ENCODE peak calls at places on chromosomes 1 and 21, in nine cellular contexts. One of them, this sample, is unnamed. For H3K9me3, the result is how much of the 10 kb centered on the place peaks cover.

GRCh38 chr1:199490804-199491527 is 536.5 kb upstream of the NR5A2 start:
- DNase-seq in body of pancreas: no peak
- DNase-seq in Caco-2: no peak
- DNase-seq in heart right ventricle: no peak
- DNase-seq in GM23248: peak
- DNase-seq in A549: no peak
- DNase-seq in mucosa of descending colon: no peak
- DNase-seq in astrocyte: peak
- DNase-seq in neuronal stem cell: no peak
- DNase-seq in this sample: peak

GRCh38 chr1:15026114-15026483 is 127.4 kb upstream of the TMEM51 start:
- DNase-seq in astrocyte: no peak
- DNase-seq in body of pancreas: no peak
- DNase-seq in A549: no peak
- DNase-seq in neuronal stem cell: no peak
- DNase-seq in mucosa of descending colon: no peak
- DNase-seq in GM23248: no peak
- DNase-seq in heart right ventricle: no peak
- DNase-seq in Caco-2: no peak
- DNase-seq in this sample: no peak

GRCh38 chr1:34742667-34743270 is 12.1 kb upstream of the GJB5 start:
- DNase-seq in mucosa of descending colon: peak
- DNase-seq in Caco-2: peak
- DNase-seq in heart right ventricle: peak
- DNase-seq in astrocyte: no peak
- DNase-seq in A549: peak
- DNase-seq in GM23248: peak
- DNase-seq in neuronal stem cell: peak
- DNase-seq in body of pancreas: peak
- DNase-seq in this sample: peak

GRCh38 chr1:45009956-45010854 is 919 bp downstream of the HECTD3 start:
- DNase-seq in GM23248: peak
- DNase-seq in heart right ventricle: no peak
- DNase-seq in astrocyte: no peak
- DNase-seq in neuronal stem cell: peak
- DNase-seq in mucosa of descending colon: peak
- DNase-seq in body of pancreas: peak
- DNase-seq in Caco-2: no peak
- DNase-seq in A549: no peak
- DNase-seq in this sample: no peak

GRCh38 chr1:21933397-21934248 is 3.5 kb downstream of the HSPG2 start:
- DNase-seq in GM23248: peak
- DNase-seq in mucosa of descending colon: peak
- DNase-seq in neuronal stem cell: no peak
- DNase-seq in astrocyte: peak
- DNase-seq in Caco-2: no peak
- DNase-seq in body of pancreas: peak
- DNase-seq in A549: no peak
- DNase-seq in heart right ventricle: peak
- DNase-seq in this sample: no peak

GRCh38 chr1:190413142-190413541 is 64.5 kb downstream of the BRINP3 start:
- DNase-seq in heart right ventricle: no peak
- DNase-seq in mucosa of descending colon: no peak
- DNase-seq in astrocyte: no peak
- DNase-seq in A549: no peak
- DNase-seq in body of pancreas: no peak
- DNase-seq in Caco-2: no peak
- DNase-seq in GM23248: no peak
- DNase-seq in neuronal stem cell: no peak
- DNase-seq in this sample: no peak

GRCh38 chr1:204505674-204506073 is 10.5 kb upstream of the MDM4 start:
- DNase-seq in mucosa of descending colon: no peak
- DNase-seq in heart right ventricle: no peak
- DNase-seq in Caco-2: no peak
- DNase-seq in astrocyte: no peak
- DNase-seq in neuronal stem cell: no peak
- DNase-seq in GM23248: no peak
- DNase-seq in A549: no peak
- DNase-seq in body of pancreas: no peak
- DNase-seq in this sample: no peak

GRCh38 chr1:185860316-185860715 is 126.1 kb downstream of the HMCN1 start:
- DNase-seq in heart right ventricle: no peak
- DNase-seq in mucosa of descending colon: no peak
- DNase-seq in body of pancreas: no peak
- DNase-seq in GM23248: peak
- DNase-seq in Caco-2: no peak
- DNase-seq in neuronal stem cell: no peak
- DNase-seq in A549: no peak
- DNase-seq in astrocyte: peak
- DNase-seq in this sample: no peak

GRCh38 chr21:16535100-16535418 is 805.3 kb downstream of the USP25 start:
- DNase-seq in mucosa of descending colon: peak
- DNase-seq in heart right ventricle: peak
- DNase-seq in body of pancreas: peak
- DNase-seq in astrocyte: peak
- DNase-seq in Caco-2: no peak
- DNase-seq in A549: peak
- DNase-seq in GM23248: peak
- DNase-seq in neuronal stem cell: no peak
- DNase-seq in this sample: peak

GRCh38 chr1:184881941-184882648 is 92.2 kb downstream of the NIBAN1 start:
- DNase-seq in body of pancreas: no peak
- DNase-seq in neuronal stem cell: no peak
- DNase-seq in astrocyte: peak
- DNase-seq in Caco-2: no peak
- DNase-seq in A549: no peak
- DNase-seq in GM23248: peak
- DNase-seq in heart right ventricle: no peak
- DNase-seq in mucosa of descending colon: no peak
- DNase-seq in this sample: no peak

GRCh38 chr1:76336951-76337371 is 262.4 kb downstream of the ST6GALNAC3 start:
- DNase-seq in body of pancreas: peak
- DNase-seq in heart right ventricle: peak
- DNase-seq in Caco-2: no peak
- DNase-seq in neuronal stem cell: no peak
- DNase-seq in GM23248: peak
- DNase-seq in mucosa of descending colon: peak
- DNase-seq in A549: no peak
- DNase-seq in astrocyte: peak
- DNase-seq in this sample: peak

GRCh38 chr21:26423506-26423905 is 149.6 kb downstream of the CYYR1 start:
- DNase-seq in neuronal stem cell: no peak
- DNase-seq in A549: no peak
- DNase-seq in astrocyte: no peak
- DNase-seq in GM23248: no peak
- DNase-seq in heart right ventricle: no peak
- DNase-seq in Caco-2: no peak
- DNase-seq in body of pancreas: no peak
- DNase-seq in mucosa of descending colon: no peak
- DNase-seq in this sample: no peak

GRCh38 chr1:27402349-27402754 is 9.9 kb downstream of the GPR3 start:
- DNase-seq in heart right ventricle: peak
- DNase-seq in GM23248: peak
- DNase-seq in A549: peak
- DNase-seq in Caco-2: no peak
- DNase-seq in mucosa of descending colon: peak
- DNase-seq in astrocyte: no peak
- DNase-seq in body of pancreas: peak
- DNase-seq in neuronal stem cell: no peak
- DNase-seq in this sample: no peak

GRCh38 chr21:20040768-20041167 is 957.4 kb upstream of the NCAM2 start:
- DNase-seq in mucosa of descending colon: no peak
- DNase-seq in astrocyte: no peak
- DNase-seq in neuronal stem cell: no peak
- DNase-seq in heart right ventricle: no peak
- DNase-seq in A549: no peak
- DNase-seq in GM23248: no peak
- DNase-seq in Caco-2: no peak
- DNase-seq in body of pancreas: peak
- DNase-seq in this sample: no peak

GRCh38 chr1:153058154-153058553 is 842 bp upstream of the SPRR2A start:
- DNase-seq in heart right ventricle: no peak
- DNase-seq in A549: peak
- DNase-seq in GM23248: no peak
- DNase-seq in astrocyte: no peak
- DNase-seq in body of pancreas: no peak
- DNase-seq in mucosa of descending colon: no peak
- DNase-seq in neuronal stem cell: no peak
- DNase-seq in Caco-2: no peak
- DNase-seq in this sample: no peak

GRCh38 chr1:153057375-153057774 is at the start of gene SPRR2A:
- DNase-seq in neuronal stem cell: no peak
- DNase-seq in mucosa of descending colon: no peak
- DNase-seq in Caco-2: no peak
- DNase-seq in GM23248: no peak
- DNase-seq in body of pancreas: no peak
- DNase-seq in A549: no peak
- DNase-seq in heart right ventricle: no peak
- DNase-seq in astrocyte: no peak
- DNase-seq in this sample: no peak

DNA sequence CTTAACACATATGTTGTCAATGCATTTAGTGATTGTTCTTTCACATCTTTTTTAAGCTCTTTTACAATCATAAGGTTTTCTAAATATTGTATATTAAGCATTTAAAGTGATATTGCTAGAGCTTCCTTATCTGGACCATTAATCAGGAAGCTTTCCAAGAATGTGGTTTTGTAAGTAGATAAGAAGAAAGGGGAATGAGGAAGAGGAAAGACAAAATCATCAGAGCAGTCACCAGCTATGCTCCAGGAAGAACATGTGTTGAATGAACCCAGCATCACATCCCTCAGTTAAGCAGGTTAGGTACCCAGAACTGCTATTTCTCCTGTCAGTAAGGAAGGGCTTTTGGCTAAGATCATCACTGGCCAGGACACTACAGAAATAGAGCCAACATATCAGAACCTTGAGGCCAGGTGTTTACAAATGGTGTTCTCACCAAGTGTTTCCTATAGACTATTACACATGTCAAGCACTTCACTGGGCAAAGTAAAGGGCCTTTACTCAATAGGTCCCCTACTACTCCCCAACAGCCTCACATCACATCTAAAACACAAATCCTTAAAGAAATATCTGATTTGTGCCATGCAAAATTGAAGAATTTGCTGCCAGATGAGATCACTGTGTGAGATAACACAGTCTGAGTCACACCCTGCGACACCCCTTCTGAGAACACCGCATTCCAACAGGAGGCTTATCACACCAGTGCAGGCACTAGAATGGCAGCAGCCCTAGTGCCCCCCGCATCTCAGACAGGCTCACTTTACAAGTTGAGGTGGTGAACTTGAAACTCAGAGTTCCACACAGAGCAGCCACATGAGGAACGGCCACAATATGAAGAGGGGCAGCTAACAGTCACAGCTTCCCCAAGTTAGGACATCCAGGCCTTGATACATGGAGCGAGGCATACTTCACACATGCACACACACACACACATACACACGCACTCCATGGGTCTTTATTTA is 1.8 kb upstream of the SPRR2A start:
- DNase-seq in GM23248: no peak
- DNase-seq in astrocyte: no peak
- DNase-seq in Caco-2: peak
- DNase-seq in mucosa of descending colon: no peak
- DNase-seq in body of pancreas: peak
- DNase-seq in heart right ventricle: no peak
- DNase-seq in A549: no peak
- DNase-seq in neuronal stem cell: no peak
- DNase-seq in this sample: no peak
- H3K9me3 ChIP-seq in GM23248: under half
- H3K9me3 ChIP-seq in astrocyte: under half
- H3K9me3 ChIP-seq in Caco-2: under half
- H3K9me3 ChIP-seq in mucosa of descending colon: under half
- H3K9me3 ChIP-seq in body of pancreas: under half
- H3K9me3 ChIP-seq in heart right ventricle: under half
- H3K9me3 ChIP-seq in A549: under half
- H3K9me3 ChIP-seq in neuronal stem cell: under half
- H3K9me3 ChIP-seq in this sample: under half

DNA sequence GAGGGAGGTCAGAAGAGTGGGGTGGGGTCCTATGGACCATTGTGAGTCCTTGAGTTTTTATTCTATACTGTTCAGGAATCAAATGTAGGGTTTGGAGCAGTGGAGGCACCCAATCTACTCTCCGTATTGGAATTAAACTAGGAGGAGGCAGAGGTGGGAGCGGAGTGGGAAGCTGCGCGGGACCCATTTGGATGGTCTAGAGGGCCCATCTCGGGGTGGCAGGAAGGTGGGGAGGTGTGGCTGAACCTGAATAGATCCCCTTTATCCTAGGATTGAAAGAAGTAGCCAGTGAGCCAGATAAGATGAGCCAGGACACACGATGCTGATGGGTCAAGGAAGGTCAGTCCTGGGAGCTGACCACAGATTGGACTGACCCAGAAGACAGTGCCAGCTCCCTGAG is 325.8 kb downstream of the AJAP1 start:
- DNase-seq in heart right ventricle: no peak
- DNase-seq in mucosa of descending colon: no peak
- DNase-seq in astrocyte: no peak
- DNase-seq in GM23248: no peak
- DNase-seq in Caco-2: no peak
- DNase-seq in body of pancreas: no peak
- DNase-seq in A549: no peak
- DNase-seq in neuronal stem cell: no peak
- DNase-seq in this sample: no peak
- H3K9me3 ChIP-seq in heart right ventricle: under half
- H3K9me3 ChIP-seq in mucosa of descending colon: under half
- H3K9me3 ChIP-seq in astrocyte: under half
- H3K9me3 ChIP-seq in GM23248: under half
- H3K9me3 ChIP-seq in Caco-2: under half
- H3K9me3 ChIP-seq in body of pancreas: under half
- H3K9me3 ChIP-seq in A549: under half
- H3K9me3 ChIP-seq in neuronal stem cell: under half
- H3K9me3 ChIP-seq in this sample: half or more

DNA sequence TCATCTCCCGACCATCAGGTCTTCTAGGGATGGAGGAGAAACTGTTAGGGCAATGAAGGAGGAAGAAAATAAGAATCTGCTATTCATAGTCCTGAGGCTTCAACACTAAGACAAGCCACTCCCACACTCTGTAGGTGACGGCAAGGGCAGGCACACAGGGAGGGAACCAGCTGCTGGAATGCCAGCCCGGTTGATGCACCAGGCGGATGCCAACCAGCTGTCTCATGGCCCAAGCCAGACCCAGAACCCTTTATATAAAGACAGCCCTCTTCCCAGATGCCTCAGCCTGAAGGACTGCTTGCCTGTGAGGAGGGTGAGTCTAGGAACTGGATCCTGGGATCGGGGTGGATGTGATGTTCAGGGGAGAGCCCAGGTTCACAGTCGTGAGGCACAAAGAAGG is at the start of gene KPRP:
- DNase-seq in body of pancreas: no peak
- DNase-seq in neuronal stem cell: no peak
- DNase-seq in A549: no peak
- DNase-seq in GM23248: peak
- DNase-seq in Caco-2: no peak
- DNase-seq in heart right ventricle: no peak
- DNase-seq in mucosa of descending colon: no peak
- DNase-seq in astrocyte: no peak
- DNase-seq in this sample: no peak
- H3K9me3 ChIP-seq in body of pancreas: under half
- H3K9me3 ChIP-seq in neuronal stem cell: under half
- H3K9me3 ChIP-seq in A549: under half
- H3K9me3 ChIP-seq in GM23248: under half
- H3K9me3 ChIP-seq in Caco-2: under half
- H3K9me3 ChIP-seq in heart right ventricle: under half
- H3K9me3 ChIP-seq in mucosa of descending colon: under half
- H3K9me3 ChIP-seq in astrocyte: under half
- H3K9me3 ChIP-seq in this sample: under half

GRCh38 chr1:248215880-248216279 is 15.3 kb upstream of the OR2M4 start:
- DNase-seq in Caco-2: no peak
- DNase-seq in neuronal stem cell: no peak
- DNase-seq in GM23248: no peak
- DNase-seq in body of pancreas: no peak
- DNase-seq in A549: no peak
- DNase-seq in astrocyte: no peak
- DNase-seq in mucosa of descending colon: no peak
- DNase-seq in heart right ventricle: no peak
- DNase-seq in this sample: no peak
- H3K9me3 ChIP-seq in Caco-2: under half
- H3K9me3 ChIP-seq in neuronal stem cell: under half
- H3K9me3 ChIP-seq in GM23248: under half
- H3K9me3 ChIP-seq in body of pancreas: under half
- H3K9me3 ChIP-seq in A549: under half
- H3K9me3 ChIP-seq in astrocyte: under half
- H3K9me3 ChIP-seq in mucosa of descending colon: under half
- H3K9me3 ChIP-seq in heart right ventricle: under half
- H3K9me3 ChIP-seq in this sample: under half